ENCODE peak calls at places on chromosomes 4 and X, in six cellular contexts. T is RPMI8226; W is activated effector memory CD4-positive, alpha-beta T cell treated with Interleukin-2 at 50 U/mL for 16 hours; I is activated CD4-positive, alpha-beta T cell treated with anti-CD3 and anti-CD28 coated beads, Interleukin-2, amount 50 U/mL, for 24 hours; N is B cell; B is iris pigment epithelial cell. H is an unnamed sample.

GRCh38 chr4:4985844-4986243 is 33.4 kb downstream of the CYTL1 start:
- DNase-seq in T (no peak), W (no peak), I (no peak), N (no peak), B (no peak), H (no peak)

GRCh38 chrX:9775930-9776329 is 10.3 kb upstream of the GPR143 start:
- DNase-seq in T (peak), W (no peak), I (no peak), N (no peak), B (no peak), H (peak)

GRCh38 chrX:155028749-155029360 is 2.2 kb downstream of the FUNDC2 start:
- DNase-seq in T (no peak), W (no peak), I (no peak), N (no peak), B (peak), H (no peak)

GRCh38 chrX:111090458-111090857 is 5.5 kb upstream of the PAK3 start:
- DNase-seq in T (no peak), W (no peak), I (no peak), N (no peak), B (no peak), H (no peak)

GRCh38 chrX:110851780-110852179 is 56.2 kb upstream of the CHRDL1 start:
- DNase-seq in T (peak), W (no peak), I (no peak), N (no peak), B (peak), H (no peak)

GRCh38 chr4:138897818-138898226 is 117.8 kb upstream of the NOCT start:
- DNase-seq in T (no peak), W (no peak), I (no peak), N (no peak), B (peak), H (no peak)

GRCh38 chr4:127364911-127365310 is 267.8 kb upstream of the INTU start:
- DNase-seq in T (no peak), W (no peak), I (no peak), N (no peak), B (no peak), H (no peak)

GRCh38 chr4:184362338-184362737 is 112.0 kb downstream of the IRF2 start:
- DNase-seq in T (no peak), W (no peak), I (no peak), N (no peak), B (no peak), H (no peak)

GRCh38 chrX:130110379-130111219 is at the start of gene ELF4:
- DNase-seq in T (peak), W (peak), I (no peak), N (peak), B (peak), H (peak)

GRCh38 chr4:165204462-165204830 is 2.9 kb upstream of the KLHL2 start:
- DNase-seq in T (no peak), W (no peak), I (peak), N (no peak), B (peak), H (no peak)

GRCh38 chr4:124757121-124757520 is 44.6 kb upstream of the ANKRD50 start:
- DNase-seq in T (no peak), W (no peak), I (no peak), N (no peak), B (peak), H (no peak)

GRCh38 chr4:185567828-185568442 is 32.6 kb upstream of the PDLIM3 start:
- DNase-seq in T (no peak), W (no peak), I (no peak), N (no peak), B (peak), H (no peak)

GRCh38 chr4:82851318-82851717 is 39.6 kb downstream of the SEC31A start:
- DNase-seq in T (no peak), W (no peak), I (no peak), N (no peak), B (no peak), H (no peak)

GRCh38 chr4:174461438-174462106 is 60.7 kb downstream of the HPGD start:
- DNase-seq in T (no peak), W (no peak), I (no peak), N (no peak), B (peak), H (no peak)

GRCh38 chr4:77155631-77156345 is 1.2 kb upstream of the CCNG2 start:
- DNase-seq in T (no peak), W (no peak), I (no peak), N (no peak), B (no peak), H (no peak)

GRCh38 chrX:13898084-13898483 is 81.2 kb upstream of the GPM6B start:
- DNase-seq in T (peak), W (no peak), I (no peak), N (peak), B (peak), H (peak)

GRCh38 chrX:40962793-40963407 is 122.3 kb upstream of the USP9X start:
- DNase-seq in T (no peak), W (no peak), I (no peak), N (no peak), B (no peak), H (no peak)

GRCh38 chrX:69076084-69076483 is 89.2 kb downstream of the PJA1 start:
- DNase-seq in T (no peak), W (no peak), I (no peak), N (no peak), B (no peak), H (no peak)

GRCh38 chr4:174702974-174703478 is 126.0 kb downstream of the GLRA3 start:
- DNase-seq in T (no peak), W (no peak), I (no peak), N (no peak), B (peak), H (no peak)

GRCh38 chr4:84126061-84126787 is 372.9 kb downstream of the NKX6-1 start:
- DNase-seq in T (no peak), W (no peak), I (no peak), N (no peak), B (no peak), H (no peak)

GRCh38 chr4:148054275-148054674 is 322.4 kb downstream of the ARHGAP10 start:
- DNase-seq in T (no peak), W (no peak), I (no peak), N (no peak), B (peak), H (peak)

GRCh38 chr4:8726344-8726851 is 133.8 kb downstream of the CPZ start:
- DNase-seq in T (no peak), W (no peak), I (no peak), N (no peak), B (no peak), H (no peak)

GRCh38 chr4:99117876-99118693 is 26.0 kb downstream of the ADH4 start:
- DNase-seq in T (no peak), W (no peak), I (no peak), N (peak), B (no peak), H (no peak)

GRCh38 chrX:154660506-154660905 is 7.1 kb upstream of the CTAG2 start:
- DNase-seq in T (no peak), W (no peak), I (no peak), N (no peak), B (no peak), H (no peak)

GRCh38 chr4:169024762-169025161 is 14.7 kb upstream of the CBR4 start:
- DNase-seq in T (peak), W (no peak), I (no peak), N (peak), B (peak), H (no peak)

GRCh38 chrX:26918633-26919032 is 544.5 kb downstream of the PPP4R3C start:
- DNase-seq in T (peak), W (no peak), I (no peak), N (no peak), B (peak), H (no peak)

GRCh38 chrX:111265506-111265905 is 4.8 kb downstream of the CAPN6 start:
- DNase-seq in T (no peak), W (no peak), I (no peak), N (no peak), B (no peak), H (no peak)

GRCh38 chr4:16603178-16603577 is 295.3 kb downstream of the LDB2 start:
- DNase-seq in T (no peak), W (no peak), I (no peak), N (no peak), B (no peak), H (no peak)

H was measured in HL-60.